ENCODE peak calls at places on chromosomes 12 and 14, in eight cellular contexts. One of them, this sample, is unnamed.

GRCh38 chr14:22281322-22281977 is 307.6 kb downstream of the DAD1 start:
- DNase-seq in AG20443: no peak
- DNase-seq in ELF-1: no peak
- DNase-seq in DMS153: no peak
- DNase-seq in C1 segment of cervical spinal cord: no peak
- DNase-seq in GM13977: no peak
- DNase-seq in GM10248: no peak
- DNase-seq in T-helper 22 cell: no peak
- DNase-seq in this sample: no peak

GRCh38 chr14:106490442-106490841 is 964.1 kb downstream of the TMEM121 start:
- DNase-seq in AG20443: no peak
- DNase-seq in ELF-1: no peak
- DNase-seq in DMS153: no peak
- DNase-seq in C1 segment of cervical spinal cord: no peak
- DNase-seq in GM13977: no peak
- DNase-seq in GM10248: no peak
- DNase-seq in T-helper 22 cell: no peak
- DNase-seq in this sample: no peak

GRCh38 chr14:96245710-96246534 is 10.1 kb upstream of the BDKRB1 start:
- DNase-seq in AG20443: no peak
- DNase-seq in ELF-1: no peak
- DNase-seq in DMS153: no peak
- DNase-seq in C1 segment of cervical spinal cord: no peak
- DNase-seq in GM13977: no peak
- DNase-seq in GM10248: no peak
- DNase-seq in T-helper 22 cell: no peak
- DNase-seq in this sample: no peak

GRCh38 chr14:26993541-26993940 is 395.7 kb upstream of the NOVA1 start:
- DNase-seq in AG20443: no peak
- DNase-seq in ELF-1: no peak
- DNase-seq in DMS153: no peak
- DNase-seq in C1 segment of cervical spinal cord: no peak
- DNase-seq in GM13977: no peak
- DNase-seq in GM10248: no peak
- DNase-seq in T-helper 22 cell: no peak
- DNase-seq in this sample: no peak

GRCh38 chr14:61477845-61478438 is 156.6 kb downstream of the PRKCH start:
- DNase-seq in AG20443: no peak
- DNase-seq in ELF-1: no peak
- DNase-seq in DMS153: no peak
- DNase-seq in C1 segment of cervical spinal cord: no peak
- DNase-seq in GM13977: no peak
- DNase-seq in GM10248: no peak
- DNase-seq in T-helper 22 cell: no peak
- DNase-seq in this sample: no peak

GRCh38 chr14:62146014-62146413 is 383.8 kb downstream of the SNAPC1 start:
- DNase-seq in AG20443: no peak
- DNase-seq in ELF-1: no peak
- DNase-seq in DMS153: no peak
- DNase-seq in C1 segment of cervical spinal cord: no peak
- DNase-seq in GM13977: no peak
- DNase-seq in GM10248: no peak
- DNase-seq in T-helper 22 cell: no peak
- DNase-seq in this sample: no peak

GRCh38 chr14:88688386-88688785 is 104.4 kb downstream of the EML5 start:
- DNase-seq in AG20443: no peak
- DNase-seq in ELF-1: no peak
- DNase-seq in DMS153: no peak
- DNase-seq in C1 segment of cervical spinal cord: no peak
- DNase-seq in GM13977: no peak
- DNase-seq in GM10248: no peak
- DNase-seq in T-helper 22 cell: no peak
- DNase-seq in this sample: no peak

GRCh38 chr12:114274131-114274530 is 131.8 kb downstream of the TBX5 start:
- DNase-seq in AG20443: no peak
- DNase-seq in ELF-1: no peak
- DNase-seq in DMS153: no peak
- DNase-seq in C1 segment of cervical spinal cord: no peak
- DNase-seq in GM13977: no peak
- DNase-seq in GM10248: no peak
- DNase-seq in T-helper 22 cell: no peak
- DNase-seq in this sample: no peak

GRCh38 chr12:3241621-3242020 is 164.4 kb downstream of the TSPAN9 start:
- DNase-seq in AG20443: no peak
- DNase-seq in ELF-1: no peak
- DNase-seq in DMS153: no peak
- DNase-seq in C1 segment of cervical spinal cord: no peak
- DNase-seq in GM13977: no peak
- DNase-seq in GM10248: no peak
- DNase-seq in T-helper 22 cell: no peak
- DNase-seq in this sample: no peak

GRCh38 chr14:31690056-31690455 is 128.9 kb downstream of the NUBPL start:
- DNase-seq in AG20443: no peak
- DNase-seq in ELF-1: no peak
- DNase-seq in DMS153: no peak
- DNase-seq in C1 segment of cervical spinal cord: no peak
- DNase-seq in GM13977: no peak
- DNase-seq in GM10248: no peak
- DNase-seq in T-helper 22 cell: no peak
- DNase-seq in this sample: no peak

GRCh38 chr12:112422531-112422930 is 3.8 kb downstream of the PTPN11 start:
- DNase-seq in AG20443: peak
- DNase-seq in ELF-1: no peak
- DNase-seq in DMS153: no peak
- DNase-seq in C1 segment of cervical spinal cord: no peak
- DNase-seq in GM13977: no peak
- DNase-seq in GM10248: no peak
- DNase-seq in T-helper 22 cell: no peak
- DNase-seq in this sample: no peak

GRCh38 chr12:12182926-12183325 is 83.9 kb downstream of the LRP6 start:
- DNase-seq in AG20443: peak
- DNase-seq in ELF-1: no peak
- DNase-seq in DMS153: no peak
- DNase-seq in C1 segment of cervical spinal cord: no peak
- DNase-seq in GM13977: no peak
- DNase-seq in GM10248: no peak
- DNase-seq in T-helper 22 cell: no peak
- DNase-seq in this sample: no peak

GRCh38 chr14:75279153-75279738 is 618 bp downstream of the FOS start:
- DNase-seq in AG20443: peak
- DNase-seq in ELF-1: peak
- DNase-seq in DMS153: no peak
- DNase-seq in C1 segment of cervical spinal cord: no peak
- DNase-seq in GM13977: peak
- DNase-seq in GM10248: peak
- DNase-seq in T-helper 22 cell: peak
- DNase-seq in this sample: peak

GRCh38 chr14:68619805-68620574 is 172.9 kb downstream of the ZFP36L1 start:
- DNase-seq in AG20443: no peak
- DNase-seq in ELF-1: peak
- DNase-seq in DMS153: no peak
- DNase-seq in C1 segment of cervical spinal cord: no peak
- DNase-seq in GM13977: no peak
- DNase-seq in GM10248: no peak
- DNase-seq in T-helper 22 cell: no peak
- DNase-seq in this sample: no peak

GRCh38 chr14:89428556-89429196 is 11.6 kb upstream of the FOXN3 start:
- DNase-seq in AG20443: no peak
- DNase-seq in ELF-1: peak
- DNase-seq in DMS153: peak
- DNase-seq in C1 segment of cervical spinal cord: no peak
- DNase-seq in GM13977: no peak
- DNase-seq in GM10248: no peak
- DNase-seq in T-helper 22 cell: no peak
- DNase-seq in this sample: no peak

GRCh38 chr12:5260591-5261086 is 171.3 kb upstream of the NTF3 start:
- DNase-seq in AG20443: no peak
- DNase-seq in ELF-1: no peak
- DNase-seq in DMS153: no peak
- DNase-seq in C1 segment of cervical spinal cord: no peak
- DNase-seq in GM13977: no peak
- DNase-seq in GM10248: no peak
- DNase-seq in T-helper 22 cell: no peak
- DNase-seq in this sample: no peak

GRCh38 chr14:49287004-49287403 is 299.2 kb downstream of the RPS29 start:
- DNase-seq in AG20443: no peak
- DNase-seq in ELF-1: no peak
- DNase-seq in DMS153: no peak
- DNase-seq in C1 segment of cervical spinal cord: no peak
- DNase-seq in GM13977: no peak
- DNase-seq in GM10248: no peak
- DNase-seq in T-helper 22 cell: no peak
- DNase-seq in this sample: no peak